ENCODE peak calls at places on chromosomes 2 and 18, in five cellular contexts. One of them, this sample, is unnamed.

GRCh38 chr2:23542390-23542789 is 157.4 kb downstream of the KLHL29 start:
- DNase-seq in K562: no peak
- DNase-seq in GM12878: no peak
- DNase-seq in endothelial cell of umbilical vein: no peak
- DNase-seq in H1: no peak
- DNase-seq in this sample: no peak

GRCh38 chr18:67864677-67865340 is 348.3 kb upstream of the DSEL start:
- DNase-seq in K562: no peak
- DNase-seq in GM12878: no peak
- DNase-seq in endothelial cell of umbilical vein: peak
- DNase-seq in H1: no peak
- DNase-seq in this sample: no peak

GRCh38 chr18:13610517-13610916 is 115.8 kb downstream of the FAM210A start:
- DNase-seq in K562: no peak
- DNase-seq in GM12878: no peak
- DNase-seq in endothelial cell of umbilical vein: peak
- DNase-seq in H1: no peak
- DNase-seq in this sample: no peak

GRCh38 chr2:238510911-238511613 is 84.3 kb downstream of the ASB1 start:
- DNase-seq in K562: no peak
- DNase-seq in GM12878: no peak
- DNase-seq in endothelial cell of umbilical vein: no peak
- DNase-seq in H1: no peak
- DNase-seq in this sample: no peak

GRCh38 chr2:66301073-66301766 is 133.7 kb upstream of the MEIS1 start:
- DNase-seq in K562: no peak
- DNase-seq in GM12878: no peak
- DNase-seq in endothelial cell of umbilical vein: no peak
- DNase-seq in H1: no peak
- DNase-seq in this sample: no peak

GRCh38 chr2:152646775-152647174 is 70.5 kb downstream of the PRPF40A start:
- DNase-seq in K562: no peak
- DNase-seq in GM12878: no peak
- DNase-seq in endothelial cell of umbilical vein: peak
- DNase-seq in H1: no peak
- DNase-seq in this sample: no peak

GRCh38 chr2:169598982-169599381 is 14.8 kb downstream of the PPIG start:
- DNase-seq in K562: no peak
- DNase-seq in GM12878: no peak
- DNase-seq in endothelial cell of umbilical vein: no peak
- DNase-seq in H1: no peak
- DNase-seq in this sample: no peak

GRCh38 chr2:110114007-110114591 is 1.5 kb downstream of the MALL start:
- DNase-seq in K562: no peak
- DNase-seq in GM12878: no peak
- DNase-seq in endothelial cell of umbilical vein: peak
- DNase-seq in H1: no peak
- DNase-seq in this sample: no peak

GRCh38 chr2:150911766-150912280 is 349.8 kb downstream of the RBM43 start:
- DNase-seq in K562: no peak
- DNase-seq in GM12878: no peak
- DNase-seq in endothelial cell of umbilical vein: peak
- DNase-seq in H1: no peak
- DNase-seq in this sample: no peak

GRCh38 chr2:217429981-217430500 is 570.2 kb upstream of the TNP1 start:
- DNase-seq in K562: no peak
- DNase-seq in GM12878: no peak
- DNase-seq in endothelial cell of umbilical vein: no peak
- DNase-seq in H1: no peak
- DNase-seq in this sample: no peak

GRCh38 chr2:198309673-198310280 is 505.4 kb downstream of the PLCL1 start:
- DNase-seq in K562: peak
- DNase-seq in GM12878: no peak
- DNase-seq in endothelial cell of umbilical vein: peak
- DNase-seq in H1: peak
- DNase-seq in this sample: peak

GRCh38 chr2:239772721-239773120 is 252.4 kb downstream of the NDUFA10 start:
- DNase-seq in K562: no peak
- DNase-seq in GM12878: no peak
- DNase-seq in endothelial cell of umbilical vein: no peak
- DNase-seq in H1: no peak
- DNase-seq in this sample: no peak

GRCh38 chr2:118848381-118849225 is 1.2 kb upstream of the EN1 start:
- DNase-seq in K562: no peak
- DNase-seq in GM12878: no peak
- DNase-seq in endothelial cell of umbilical vein: no peak
- DNase-seq in H1: peak
- DNase-seq in this sample: no peak
- TF ChIP-seq EZH2 in K562: no peak
- TF ChIP-seq EZH2 in GM12878: no peak
- TF ChIP-seq EZH2 in endothelial cell of umbilical vein: peak
- TF ChIP-seq EZH2 in H1: peak
- TF ChIP-seq EZH2 in this sample: no peak

DNA sequence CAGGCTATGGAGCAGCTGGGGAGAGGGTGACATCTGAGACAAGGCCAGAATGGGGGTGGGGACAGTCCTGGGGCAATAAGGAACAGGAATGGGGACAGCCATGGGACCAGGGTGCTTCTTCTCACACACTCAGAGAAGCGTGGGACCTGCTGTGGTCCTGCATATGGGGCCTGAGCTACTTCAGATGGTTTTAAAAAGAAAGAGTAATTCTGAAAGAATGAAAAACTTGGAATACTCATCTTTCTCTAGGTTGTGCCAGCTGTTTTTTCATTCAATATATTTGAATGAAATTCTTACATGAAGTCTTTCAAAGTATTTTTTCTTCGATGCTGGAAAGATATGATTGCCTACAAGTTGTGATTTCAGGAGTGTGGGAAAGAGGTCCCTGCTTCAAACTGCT is 227.5 kb upstream of the APCDD1 start:
- DNase-seq in K562: no peak
- DNase-seq in GM12878: no peak
- DNase-seq in endothelial cell of umbilical vein: no peak
- DNase-seq in H1: no peak
- DNase-seq in this sample: no peak
- H3K9ac ChIP-seq in K562: no peak
- H3K9ac ChIP-seq in GM12878: no peak
- H3K9ac ChIP-seq in endothelial cell of umbilical vein: no peak
- H3K9ac ChIP-seq in H1: no peak
- H3K9ac ChIP-seq in this sample: no peak

DNA sequence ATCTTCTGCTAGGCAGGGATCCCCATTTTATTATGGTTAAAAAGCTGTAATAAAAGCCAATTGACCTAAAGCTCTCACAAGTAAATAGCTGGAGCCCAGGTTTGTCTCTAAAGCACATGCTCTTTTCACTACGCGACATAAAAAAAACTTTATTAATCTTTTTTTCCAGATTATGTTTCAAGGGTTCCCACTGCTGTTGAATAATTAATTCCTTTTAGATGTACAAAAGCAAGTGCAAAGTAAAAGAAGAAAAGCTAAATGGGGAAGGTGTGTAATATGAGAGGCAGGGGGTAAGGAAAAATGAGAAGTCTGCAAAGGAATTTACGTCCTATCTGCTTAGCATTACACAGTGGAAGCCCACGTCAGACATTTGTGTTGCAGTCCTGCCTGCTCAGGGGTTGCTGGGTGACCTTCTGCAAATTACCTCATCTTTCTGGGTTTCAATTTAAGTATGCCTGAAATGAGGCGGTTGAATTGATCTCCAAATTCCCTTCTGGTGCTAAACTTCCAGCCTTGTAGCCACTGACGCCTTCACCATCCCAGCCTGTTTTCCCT is 768 bp upstream of the NABP1 start:
- DNase-seq in K562: peak
- DNase-seq in GM12878: no peak
- DNase-seq in endothelial cell of umbilical vein: peak
- DNase-seq in H1: no peak
- DNase-seq in this sample: no peak
- TF ChIP-seq POLR2AphosphoS5 in K562: peak
- TF ChIP-seq POLR2AphosphoS5 in GM12878: no peak
- TF ChIP-seq POLR2AphosphoS5 in endothelial cell of umbilical vein: no peak
- TF ChIP-seq POLR2AphosphoS5 in H1: no peak
- TF ChIP-seq POLR2AphosphoS5 in this sample: no peak

DNA sequence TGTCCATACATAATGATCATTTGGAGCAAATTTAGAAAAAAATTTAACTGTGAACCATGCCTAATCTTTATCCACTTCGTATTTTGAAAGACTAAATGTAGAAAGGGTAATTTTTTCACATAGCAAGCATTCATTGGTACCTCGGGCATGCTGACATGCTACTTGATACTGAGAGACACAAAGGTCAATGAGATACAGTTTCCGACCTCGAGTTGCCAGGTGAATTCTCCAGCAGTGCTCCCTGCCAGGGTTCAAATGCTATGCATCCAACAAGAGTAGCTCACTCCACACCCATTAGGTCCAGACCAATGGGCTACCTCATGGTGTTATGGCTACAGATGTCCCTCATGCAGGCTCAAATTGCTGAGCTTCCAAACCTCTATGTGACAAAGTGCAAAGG is 305.8 kb downstream of the PIEZO2 start:
- DNase-seq in K562: no peak
- DNase-seq in GM12878: no peak
- DNase-seq in endothelial cell of umbilical vein: no peak
- DNase-seq in H1: no peak
- DNase-seq in this sample: no peak
- TF ChIP-seq EZH2 in K562: no peak
- TF ChIP-seq EZH2 in GM12878: no peak
- TF ChIP-seq EZH2 in endothelial cell of umbilical vein: no peak
- TF ChIP-seq EZH2 in H1: no peak
- TF ChIP-seq EZH2 in this sample: no peak

DNA sequence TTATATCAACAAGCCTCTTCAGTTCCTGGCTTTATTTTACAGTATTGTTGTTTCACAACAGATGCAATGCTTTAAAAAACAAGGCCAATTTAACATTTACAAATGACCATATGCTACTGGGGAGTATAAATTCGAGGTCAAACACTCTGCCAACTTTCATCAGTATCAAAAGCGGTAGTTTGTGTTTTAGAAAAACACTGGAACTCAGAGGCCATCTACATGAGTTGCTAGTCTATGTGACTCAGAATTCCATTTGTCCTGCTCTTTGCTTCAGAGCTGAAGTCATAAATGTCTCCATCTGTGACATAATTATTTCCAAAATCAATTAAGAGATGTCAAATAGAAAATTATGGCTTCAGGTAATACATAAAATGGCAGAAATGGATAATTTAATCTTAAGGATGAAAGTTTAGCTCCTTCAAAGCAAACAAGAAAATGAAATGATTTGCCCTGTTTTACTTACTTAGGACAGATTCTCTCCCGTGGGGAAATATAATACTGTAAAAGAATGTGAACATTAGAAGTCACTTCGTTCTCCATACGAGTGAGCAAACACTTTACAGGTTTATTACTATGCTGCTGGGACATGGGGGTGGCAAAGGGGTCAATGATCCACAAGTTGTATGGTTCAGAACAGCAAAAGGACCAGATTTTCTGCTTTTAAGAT is 3.7 kb downstream of the MEX3C start:
- DNase-seq in K562: no peak
- DNase-seq in GM12878: no peak
- DNase-seq in endothelial cell of umbilical vein: peak
- DNase-seq in H1: no peak
- DNase-seq in this sample: no peak
- H3K9ac ChIP-seq in K562: no peak
- H3K9ac ChIP-seq in GM12878: peak
- H3K9ac ChIP-seq in endothelial cell of umbilical vein: no peak
- H3K9ac ChIP-seq in H1: no peak
- H3K9ac ChIP-seq in this sample: no peak

DNA sequence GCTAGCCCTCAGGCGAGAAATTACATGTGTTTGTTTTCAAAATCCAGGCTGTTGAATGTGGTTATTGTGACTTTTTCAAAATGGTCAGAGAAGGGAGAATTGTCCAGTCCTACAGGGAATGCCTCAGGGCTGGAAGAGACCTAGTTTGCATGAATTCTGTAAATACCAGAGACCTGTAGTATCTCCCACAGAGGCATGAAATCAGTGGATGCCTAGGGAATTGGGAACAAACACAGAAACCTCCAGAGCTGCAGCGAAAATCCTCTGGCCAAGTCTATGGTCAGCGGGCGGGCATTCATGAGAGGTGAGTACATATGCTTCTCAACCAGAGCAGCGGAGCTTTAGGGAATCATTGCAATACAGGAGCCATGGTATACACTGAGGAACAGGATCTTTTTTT is 1596.5 kb upstream of the NXPH2 start:
- DNase-seq in K562: no peak
- DNase-seq in GM12878: no peak
- DNase-seq in endothelial cell of umbilical vein: no peak
- DNase-seq in H1: no peak
- DNase-seq in this sample: no peak
- TF ChIP-seq POLR2AphosphoS5 in K562: no peak
- TF ChIP-seq POLR2AphosphoS5 in GM12878: no peak
- TF ChIP-seq POLR2AphosphoS5 in endothelial cell of umbilical vein: no peak
- TF ChIP-seq POLR2AphosphoS5 in H1: no peak
- TF ChIP-seq POLR2AphosphoS5 in this sample: no peak

GRCh38 chr2:136116813-136117390 is 1.0 kb downstream of the CXCR4 start:
- DNase-seq in K562: no peak
- DNase-seq in GM12878: no peak
- DNase-seq in endothelial cell of umbilical vein: no peak
- DNase-seq in H1: peak
- DNase-seq in this sample: no peak
- TF ChIP-seq EZH2 in K562: no peak
- TF ChIP-seq EZH2 in GM12878: no peak
- TF ChIP-seq EZH2 in endothelial cell of umbilical vein: peak
- TF ChIP-seq EZH2 in H1: peak
- TF ChIP-seq EZH2 in this sample: no peak

This sample was measured in SK-N-MC.